ENCODE peak calls at places on chromosomes 1 and 21, in eight cellular contexts. B is upper lobe of left lung, V is A549, K is fibroblast of the aortic adventitia, T is HFF-Myc, W is Panc1, Z is Peyer's patch, R is body of pancreas. X is an unnamed sample.
A peak's percentile ranks its signal among the peaks of the same experiment; 100 is the strongest.

GRCh38 chr1:46643368-46643775 is 24.8 kb downstream of the ATPAF1 start:
- DNase-seq in Z (no peak), R (no peak), W (peak; percentile 65), B (no peak), V (no peak), T (peak; percentile 67), K (peak; percentile 75), X (peak; percentile 89)

GRCh38 chr1:40944841-40945430 is 34.6 kb upstream of the CTPS1 start:
- DNase-seq in W (no peak), K (peak; percentile 90), T (no peak), Z (no peak), V (no peak), R (peak; percentile 81), B (no peak), X (no peak)

GRCh38 chr1:89425056-89425455 is 61.2 kb downstream of the GBP6 start:
- DNase-seq in B (no peak), V (no peak), T (no peak), W (no peak), R (no peak), Z (no peak), K (no peak), X (no peak)

GRCh38 chr1:211756471-211757020 is 74.0 kb downstream of the LPGAT1 start:
- DNase-seq in V (no peak), Z (no peak), K (no peak), R (no peak), B (no peak), T (no peak), W (no peak), X (no peak)

GRCh38 chr1:168335500-168335899 is 54.8 kb downstream of the TBX19 start:
- DNase-seq in R (no peak), W (no peak), B (no peak), Z (no peak), T (no peak), V (no peak), K (no peak), X (no peak)

GRCh38 chr1:156233421-156234127 is 8.4 kb upstream of the BGLAP start:
- DNase-seq in V (no peak), Z (no peak), B (no peak), T (peak; percentile 29), R (no peak), W (no peak), K (peak; percentile 85), X (no peak)

GRCh38 chr1:15848143-15848928 is 829 bp downstream of the SPEN start:
- DNase-seq in W (no peak), V (no peak), B (peak; percentile 43), K (peak; percentile 33), T (no peak), R (peak; percentile 49), Z (peak; percentile 51), X (no peak)

GRCh38 chr1:53078333-53079101 is 16.5 kb downstream of the PODN start:
- DNase-seq in V (no peak), K (no peak), R (no peak), Z (no peak), B (no peak), W (no peak), T (no peak), X (no peak)

GRCh38 chr21:30718239-30718909 is at the start of gene KRTAP21-3:
- DNase-seq in W (no peak), T (no peak), R (no peak), K (peak; percentile 4), Z (no peak), V (no peak), B (no peak), X (no peak)

GRCh38 chr1:30197616-30197934 is 525.8 kb downstream of the MATN1 start:
- DNase-seq in R (no peak), B (no peak), T (no peak), V (no peak), K (peak; percentile 15), W (no peak), Z (no peak), X (no peak)

GRCh38 chr1:71015745-71016144 is 31.9 kb downstream of the PTGER3 start:
- DNase-seq in T (no peak), K (peak; percentile 30), R (no peak), B (no peak), V (no peak), W (no peak), Z (no peak), X (no peak)

GRCh38 chr1:13832536-13832935 is 132.5 kb downstream of the PRDM2 start:
- DNase-seq in T (no peak), K (no peak), B (no peak), V (no peak), R (no peak), Z (no peak), W (no peak), X (no peak)
- H3K4me3 ChIP-seq in T (no peak overlapping the region), K (no peak overlapping the region), B (no peak overlapping the region), V (no peak overlapping the region), R (no peak overlapping the region), Z (no peak overlapping the region), W (no peak overlapping the region), X (no peak overlapping the region)

GRCh38 chr1:117122297-117123025 is 912 bp upstream of the TRIM45 start:
- DNase-seq in W (no peak), B (no peak), V (no peak), T (no peak), R (no peak), K (no peak), Z (no peak), X (no peak)
- H3K4me3 ChIP-seq in W (peak overlapping the region; percentile 60), B (peak overlapping the region; percentile 62), V (peak overlapping the region; percentile 60), T (peak overlapping the region; percentile 57), R (no peak overlapping the region), K (peak overlapping the region; percentile 93), Z (peak overlapping the region; percentile 82), X (peak overlapping the region; percentile 66)

GRCh38 chr1:8201331-8201861 is 116.5 kb upstream of the SLC45A1 start:
- DNase-seq in V (peak; percentile 22), B (no peak), K (no peak), T (no peak), Z (no peak), R (peak; percentile 20), W (no peak), X (no peak)
- H3K4me3 ChIP-seq in V (no peak overlapping the region), B (no peak overlapping the region), K (no peak overlapping the region), T (no peak overlapping the region), Z (no peak overlapping the region), R (no peak overlapping the region), W (no peak overlapping the region), X (no peak overlapping the region)

GRCh38 chr21:40186036-40186435 is 318.8 kb downstream of the PCP4 start:
- DNase-seq in T (no peak), K (no peak), R (no peak), V (no peak), W (no peak), B (no peak), Z (no peak), X (peak; percentile 4)

GRCh38 chr21:40194181-40194580 is 326.9 kb downstream of the PCP4 start:
- DNase-seq in Z (no peak), R (no peak), T (no peak), K (no peak), W (no peak), B (no peak), V (no peak), X (no peak)

GRCh38 chr21:40191196-40191595 is 324.0 kb downstream of the PCP4 start:
- DNase-seq in K (no peak), Z (no peak), W (no peak), T (no peak), B (no peak), V (no peak), R (no peak), X (no peak)

GRCh38 chr21:40191616-40192015 is 324.4 kb downstream of the PCP4 start:
- DNase-seq in Z (no peak), B (no peak), V (no peak), W (no peak), T (no peak), K (no peak), R (no peak), X (no peak)
- H3K4me3 ChIP-seq in Z (no peak overlapping the region), B (no peak overlapping the region), V (no peak overlapping the region), W (no peak overlapping the region), T (no peak overlapping the region), K (no peak overlapping the region), R (no peak overlapping the region), X (no peak overlapping the region)

X was measured in skeletal muscle cell.